ENCODE peak calls at places on chromosome 16, in six cellular contexts. One of them, this sample, is unnamed.

GRCh38 chr16:48156790-48157209 is 1.0 kb upstream of the ABCC12 start:
- DNase-seq in skeletal muscle cell: peak
- DNase-seq in nephron progenitor cell: peak
- DNase-seq in NAMALWA: peak
- DNase-seq in glutamatergic neuron: peak
- DNase-seq in left ventricle myocardium inferior: peak
- DNase-seq in this sample: peak

GRCh38 chr16:84198401-84198800 is 7.4 kb downstream of the ADAD2 start:
- DNase-seq in skeletal muscle cell: peak
- DNase-seq in nephron progenitor cell: no peak
- DNase-seq in NAMALWA: no peak
- DNase-seq in glutamatergic neuron: peak
- DNase-seq in left ventricle myocardium inferior: no peak
- DNase-seq in this sample: no peak

GRCh38 chr16:89031715-89032659 is 55.0 kb upstream of the CBFA2T3 start:
- DNase-seq in skeletal muscle cell: no peak
- DNase-seq in nephron progenitor cell: no peak
- DNase-seq in NAMALWA: peak
- DNase-seq in glutamatergic neuron: no peak
- DNase-seq in left ventricle myocardium inferior: peak
- DNase-seq in this sample: no peak

GRCh38 chr16:48201515-48202201 is 42.4 kb upstream of the LONP2 start:
- DNase-seq in skeletal muscle cell: no peak
- DNase-seq in nephron progenitor cell: no peak
- DNase-seq in NAMALWA: no peak
- DNase-seq in glutamatergic neuron: no peak
- DNase-seq in left ventricle myocardium inferior: no peak
- DNase-seq in this sample: no peak

GRCh38 chr16:29883987-29884386 is 15.4 kb downstream of the SEZ6L2 start:
- DNase-seq in skeletal muscle cell: no peak
- DNase-seq in nephron progenitor cell: no peak
- DNase-seq in NAMALWA: no peak
- DNase-seq in glutamatergic neuron: no peak
- DNase-seq in left ventricle myocardium inferior: no peak
- DNase-seq in this sample: no peak

GRCh38 chr16:27892879-27893278 is 170.6 kb downstream of the GSG1L start:
- DNase-seq in skeletal muscle cell: no peak
- DNase-seq in nephron progenitor cell: no peak
- DNase-seq in NAMALWA: no peak
- DNase-seq in glutamatergic neuron: no peak
- DNase-seq in left ventricle myocardium inferior: no peak
- DNase-seq in this sample: no peak

GRCh38 chr16:57756424-57757325 is 21.1 kb downstream of the KATNB1 start:
- DNase-seq in skeletal muscle cell: no peak
- DNase-seq in nephron progenitor cell: no peak
- DNase-seq in NAMALWA: no peak
- DNase-seq in glutamatergic neuron: no peak
- DNase-seq in left ventricle myocardium inferior: no peak
- DNase-seq in this sample: no peak

GRCh38 chr16:4393243-4393606 is 21.6 kb downstream of the VASN start:
- DNase-seq in skeletal muscle cell: no peak
- DNase-seq in nephron progenitor cell: no peak
- DNase-seq in NAMALWA: no peak
- DNase-seq in glutamatergic neuron: peak
- DNase-seq in left ventricle myocardium inferior: no peak
- DNase-seq in this sample: peak

GRCh38 chr16:80924372-80924978 is 82.2 kb downstream of the CMC2 start:
- DNase-seq in skeletal muscle cell: no peak
- DNase-seq in nephron progenitor cell: peak
- DNase-seq in NAMALWA: peak
- DNase-seq in glutamatergic neuron: peak
- DNase-seq in left ventricle myocardium inferior: peak
- DNase-seq in this sample: peak

GRCh38 chr16:10629592-10629963 is 49.2 kb upstream of the EMP2 start:
- DNase-seq in skeletal muscle cell: no peak
- DNase-seq in nephron progenitor cell: no peak
- DNase-seq in NAMALWA: no peak
- DNase-seq in glutamatergic neuron: no peak
- DNase-seq in left ventricle myocardium inferior: no peak
- DNase-seq in this sample: no peak

GRCh38 chr16:69367980-69368379 is 16.4 kb upstream of the TMED6 start:
- DNase-seq in skeletal muscle cell: no peak
- DNase-seq in nephron progenitor cell: no peak
- DNase-seq in NAMALWA: no peak
- DNase-seq in glutamatergic neuron: no peak
- DNase-seq in left ventricle myocardium inferior: no peak
- DNase-seq in this sample: no peak

GRCh38 chr16:27429981-27430441 is 28.0 kb downstream of the IL21R start:
- DNase-seq in skeletal muscle cell: no peak
- DNase-seq in nephron progenitor cell: no peak
- DNase-seq in NAMALWA: no peak
- DNase-seq in glutamatergic neuron: peak
- DNase-seq in left ventricle myocardium inferior: no peak
- DNase-seq in this sample: no peak

GRCh38 chr16:17885659-17886200 is 415.0 kb upstream of the XYLT1 start:
- DNase-seq in skeletal muscle cell: no peak
- DNase-seq in nephron progenitor cell: no peak
- DNase-seq in NAMALWA: no peak
- DNase-seq in glutamatergic neuron: no peak
- DNase-seq in left ventricle myocardium inferior: no peak
- DNase-seq in this sample: no peak

GRCh38 chr16:63361032-63361624 is 1324.9 kb upstream of the CDH8 start:
- DNase-seq in skeletal muscle cell: peak
- DNase-seq in nephron progenitor cell: peak
- DNase-seq in NAMALWA: peak
- DNase-seq in glutamatergic neuron: no peak
- DNase-seq in left ventricle myocardium inferior: no peak
- DNase-seq in this sample: no peak

GRCh38 chr16:84839956-84840355 is 20.2 kb downstream of the CRISPLD2 start:
- DNase-seq in skeletal muscle cell: no peak
- DNase-seq in nephron progenitor cell: no peak
- DNase-seq in NAMALWA: no peak
- DNase-seq in glutamatergic neuron: no peak
- DNase-seq in left ventricle myocardium inferior: no peak
- DNase-seq in this sample: peak

GRCh38 chr16:5003211-5003610 is 30.5 kb downstream of the NAGPA start:
- DNase-seq in skeletal muscle cell: no peak
- DNase-seq in nephron progenitor cell: no peak
- DNase-seq in NAMALWA: no peak
- DNase-seq in glutamatergic neuron: no peak
- DNase-seq in left ventricle myocardium inferior: no peak
- DNase-seq in this sample: no peak

GRCh38 chr16:70754874-70755600 is 45.9 kb downstream of the VAC14 start:
- DNase-seq in skeletal muscle cell: no peak
- DNase-seq in nephron progenitor cell: no peak
- DNase-seq in NAMALWA: no peak
- DNase-seq in glutamatergic neuron: no peak
- DNase-seq in left ventricle myocardium inferior: no peak
- DNase-seq in this sample: no peak

GRCh38 chr16:85819711-85820110 is 20.2 kb downstream of the COX4I1 start:
- DNase-seq in skeletal muscle cell: no peak
- DNase-seq in nephron progenitor cell: no peak
- DNase-seq in NAMALWA: no peak
- DNase-seq in glutamatergic neuron: no peak
- DNase-seq in left ventricle myocardium inferior: no peak
- DNase-seq in this sample: no peak

GRCh38 chr16:57315401-57315800 is 30.9 kb upstream of the PLLP start:
- DNase-seq in skeletal muscle cell: no peak
- DNase-seq in nephron progenitor cell: no peak
- DNase-seq in NAMALWA: no peak
- DNase-seq in glutamatergic neuron: no peak
- DNase-seq in left ventricle myocardium inferior: no peak
- DNase-seq in this sample: no peak

GRCh38 chr16:1072526-1073261 is at the start of gene SSTR5:
- DNase-seq in skeletal muscle cell: no peak
- DNase-seq in nephron progenitor cell: no peak
- DNase-seq in NAMALWA: no peak
- DNase-seq in glutamatergic neuron: no peak
- DNase-seq in left ventricle myocardium inferior: no peak
- DNase-seq in this sample: no peak

GRCh38 chr16:13426279-13426678 is 493.7 kb upstream of the ERCC4 start:
- DNase-seq in skeletal muscle cell: no peak
- DNase-seq in nephron progenitor cell: no peak
- DNase-seq in NAMALWA: peak
- DNase-seq in glutamatergic neuron: no peak
- DNase-seq in left ventricle myocardium inferior: no peak
- DNase-seq in this sample: no peak

GRCh38 chr16:2447920-2448583 is 11.9 kb upstream of the TEDC2 start:
- DNase-seq in skeletal muscle cell: no peak
- DNase-seq in nephron progenitor cell: no peak
- DNase-seq in NAMALWA: no peak
- DNase-seq in glutamatergic neuron: no peak
- DNase-seq in left ventricle myocardium inferior: no peak
- DNase-seq in this sample: no peak

GRCh38 chr16:87806608-87807546 is 41.1 kb upstream of the KLHDC4 start:
- DNase-seq in skeletal muscle cell: peak
- DNase-seq in nephron progenitor cell: no peak
- DNase-seq in NAMALWA: peak
- DNase-seq in glutamatergic neuron: peak
- DNase-seq in left ventricle myocardium inferior: peak
- DNase-seq in this sample: peak

GRCh38 chr16:19639986-19640421 is 78.0 kb downstream of the KNOP1 start:
- DNase-seq in skeletal muscle cell: no peak
- DNase-seq in nephron progenitor cell: no peak
- DNase-seq in NAMALWA: no peak
- DNase-seq in glutamatergic neuron: no peak
- DNase-seq in left ventricle myocardium inferior: no peak
- DNase-seq in this sample: no peak

GRCh38 chr16:75599452-75600277 is 23.4 kb downstream of the ADAT1 start:
- DNase-seq in skeletal muscle cell: no peak
- DNase-seq in nephron progenitor cell: no peak
- DNase-seq in NAMALWA: no peak
- DNase-seq in glutamatergic neuron: no peak
- DNase-seq in left ventricle myocardium inferior: no peak
- DNase-seq in this sample: no peak

GRCh38 chr16:79623076-79623475 is 22.5 kb upstream of the MAF start:
- DNase-seq in skeletal muscle cell: no peak
- DNase-seq in nephron progenitor cell: no peak
- DNase-seq in NAMALWA: no peak
- DNase-seq in glutamatergic neuron: no peak
- DNase-seq in left ventricle myocardium inferior: no peak
- DNase-seq in this sample: no peak

GRCh38 chr16:83878838-83879237 is 20.1 kb upstream of the MLYCD start:
- DNase-seq in skeletal muscle cell: no peak
- DNase-seq in nephron progenitor cell: no peak
- DNase-seq in NAMALWA: peak
- DNase-seq in glutamatergic neuron: no peak
- DNase-seq in left ventricle myocardium inferior: no peak
- DNase-seq in this sample: no peak

GRCh38 chr16:70428178-70428998 is 10.5 kb downstream of the ST3GAL2 start:
- DNase-seq in skeletal muscle cell: peak
- DNase-seq in nephron progenitor cell: peak
- DNase-seq in NAMALWA: peak
- DNase-seq in glutamatergic neuron: peak
- DNase-seq in left ventricle myocardium inferior: peak
- DNase-seq in this sample: peak

GRCh38 chr16:9965079-9965478 is 217.1 kb downstream of the GRIN2A start:
- DNase-seq in skeletal muscle cell: no peak
- DNase-seq in nephron progenitor cell: no peak
- DNase-seq in NAMALWA: no peak
- DNase-seq in glutamatergic neuron: no peak
- DNase-seq in left ventricle myocardium inferior: no peak
- DNase-seq in this sample: no peak